ENCODE peak calls at places on chromosome 14, in eight cellular contexts. F, V, P, Q, W, H, D and E are unnamed samples.

GRCh38 chr14:58966991-58967390 is 221.5 kb upstream of the DAAM1 start:
- DNase-seq in W (no peak), H (no peak), D (no peak), V (no peak), P (no peak), Q (no peak), F (no peak), E (no peak)

GRCh38 chr14:102592969-102593840 is 756 bp downstream of the RCOR1 start:
- DNase-seq in P (peak; percentile 52), V (peak; percentile 75), W (peak; percentile 45), F (no peak), H (no peak), D (peak; percentile 72), Q (peak; percentile 50), E (peak; percentile 38)

GRCh38 chr14:38279556-38279955 is 23.7 kb upstream of the CLEC14A start:
- DNase-seq in D (no peak), W (no peak), Q (no peak), H (no peak), F (no peak), P (no peak), V (no peak), E (no peak)

GRCh38 chr14:34052658-34053014 is 101.8 kb upstream of the EGLN3 start:
- DNase-seq in P (no peak), D (peak; percentile 56), H (no peak), W (peak; percentile 68), F (no peak), V (no peak), Q (no peak), E (no peak)

GRCh38 chr14:88354358-88354757 is 31.1 kb upstream of the SPATA7 start:
- DNase-seq in H (no peak), P (no peak), V (no peak), Q (no peak), D (no peak), W (no peak), F (no peak), E (no peak)

GRCh38 chr14:75711134-75711795 is 50.2 kb downstream of the TTLL5 start:
- DNase-seq in Q (no peak), V (peak; percentile 45), W (peak; percentile 80), H (no peak), D (peak; percentile 77), P (peak; percentile 13), F (no peak), E (peak; percentile 4)

GRCh38 chr14:95156765-95157194 is 549 bp downstream of the DICER1 start:
- DNase-seq in Q (peak; percentile 36), V (peak; percentile 43), W (peak; percentile 42), P (peak; percentile 36), F (no peak), D (peak; percentile 61), H (no peak), E (peak; percentile 9)

GRCh38 chr14:94917041-94917600 is 147.2 kb upstream of the GSC start:
- DNase-seq in Q (no peak), P (no peak), W (no peak), D (no peak), H (no peak), V (no peak), F (no peak), E (no peak)

GRCh38 chr14:94390372-94391086 is 2.1 kb upstream of the SERPINA1 start:
- DNase-seq in H (no peak), V (no peak), Q (peak; percentile 86), D (no peak), P (no peak), W (peak; percentile 69), F (no peak), E (no peak)

GRCh38 chr14:99947695-99948094 is 117.5 kb upstream of the EVL start:
- DNase-seq in Q (no peak), P (no peak), H (no peak), V (no peak), D (no peak), W (peak; percentile 66), F (no peak), E (no peak)

GRCh38 chr14:58587271-58587670 is 50.5 kb upstream of the DACT1 start:
- DNase-seq in W (peak; percentile 81), P (no peak), Q (no peak), H (no peak), F (no peak), V (no peak), D (peak; percentile 42), E (no peak)

GRCh38 chr14:81509321-81509720 is 24.3 kb downstream of the SEL1L start:
- DNase-seq in Q (no peak), H (no peak), P (no peak), F (no peak), D (no peak), W (no peak), V (no peak), E (no peak)

GRCh38 chr14:100213587-100213955 is 25.4 kb upstream of the YY1 start:
- DNase-seq in P (no peak), D (no peak), W (no peak), V (no peak), Q (no peak), F (no peak), H (no peak), E (no peak)

GRCh38 chr14:89336338-89336737 is 80.7 kb downstream of the FOXN3 start:
- DNase-seq in P (no peak), H (no peak), F (no peak), W (no peak), D (no peak), V (no peak), Q (no peak), E (no peak)

GRCh38 chr14:74176404-74176788 is 62.9 kb upstream of the VSX2 start:
- DNase-seq in V (no peak), W (peak; percentile 50), D (no peak), F (no peak), H (no peak), P (no peak), Q (no peak), E (no peak)

GRCh38 chr14:28676481-28676880 is 90.1 kb upstream of the FOXG1 start:
- DNase-seq in H (no peak), F (no peak), Q (no peak), P (no peak), W (no peak), V (no peak), D (peak; percentile 69), E (no peak)

GRCh38 chr14:59679872-59680271 is 103.3 kb upstream of the CCDC175 start:
- DNase-seq in H (no peak), P (no peak), F (peak; percentile 75), W (no peak), D (no peak), V (no peak), Q (no peak), E (no peak)

GRCh38 chr14:92797935-92798653 is 4.0 kb downstream of the GOLGA5 start:
- DNase-seq in F (no peak), D (no peak), H (no peak), W (no peak), Q (no peak), P (no peak), V (no peak), E (no peak)

GRCh38 chr14:92800525-92800924 is 6.4 kb downstream of the GOLGA5 start:
- DNase-seq in P (no peak), F (no peak), W (no peak), D (no peak), V (no peak), Q (no peak), H (no peak), E (no peak)

GRCh38 chr14:92801917-92802316 is 7.8 kb downstream of the GOLGA5 start:
- DNase-seq in F (no peak), W (no peak), P (no peak), Q (no peak), H (no peak), V (no peak), D (no peak), E (no peak)

GRCh38 chr14:92798811-92799210 is 4.7 kb downstream of the GOLGA5 start:
- DNase-seq in D (no peak), V (no peak), H (no peak), P (no peak), W (no peak), F (no peak), Q (no peak), E (no peak)

GRCh38 chr14:92800012-92800411 is 5.9 kb downstream of the GOLGA5 start:
- DNase-seq in W (no peak), D (no peak), Q (no peak), V (no peak), P (no peak), F (no peak), H (no peak), E (no peak)
- TF ChIP-seq CTCF in W (no peak), D (no peak), Q (no peak), V (no peak), P (no peak), F (no peak), H (no peak), E (no peak)

DNA sequence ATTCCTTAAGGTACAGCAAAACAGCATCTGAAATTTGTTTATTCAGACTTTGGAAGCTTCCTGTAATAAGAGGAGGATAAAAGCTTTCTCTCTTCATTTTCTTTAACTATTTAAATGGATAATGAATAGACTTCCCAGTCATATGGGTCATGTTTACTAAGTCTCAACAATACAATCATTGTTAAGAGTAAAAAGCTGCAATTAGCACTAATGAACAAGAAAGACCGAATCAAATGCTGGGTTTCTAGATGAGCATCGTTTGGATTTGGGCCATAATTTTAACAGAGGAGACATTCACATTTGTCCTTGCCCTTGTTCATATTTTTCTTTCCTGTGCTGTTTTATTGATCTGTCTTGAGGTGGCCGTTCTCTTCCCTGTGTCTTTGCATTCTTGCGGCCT is 34.5 kb downstream of the ABHD12B start:
- DNase-seq in P (no peak), W (no peak), F (no peak), Q (no peak), D (no peak), V (no peak), H (no peak), E (no peak)
- TF ChIP-seq CTCF in P (no peak), W (no peak), F (no peak), Q (no peak), D (no peak), V (no peak), H (no peak), E (no peak)

GRCh38 chr14:68140111-68140741 is 320.6 kb downstream of the RAD51B start:
- DNase-seq in Q (peak; percentile 59), F (no peak), V (no peak), H (peak; percentile 25), W (peak; percentile 93), P (no peak), D (peak; percentile 97), E (no peak)
- TF ChIP-seq CTCF in Q (peak; percentile 19), F (no peak), V (no peak), H (no peak), W (no peak), P (no peak), D (no peak), E (no peak)

DNA sequence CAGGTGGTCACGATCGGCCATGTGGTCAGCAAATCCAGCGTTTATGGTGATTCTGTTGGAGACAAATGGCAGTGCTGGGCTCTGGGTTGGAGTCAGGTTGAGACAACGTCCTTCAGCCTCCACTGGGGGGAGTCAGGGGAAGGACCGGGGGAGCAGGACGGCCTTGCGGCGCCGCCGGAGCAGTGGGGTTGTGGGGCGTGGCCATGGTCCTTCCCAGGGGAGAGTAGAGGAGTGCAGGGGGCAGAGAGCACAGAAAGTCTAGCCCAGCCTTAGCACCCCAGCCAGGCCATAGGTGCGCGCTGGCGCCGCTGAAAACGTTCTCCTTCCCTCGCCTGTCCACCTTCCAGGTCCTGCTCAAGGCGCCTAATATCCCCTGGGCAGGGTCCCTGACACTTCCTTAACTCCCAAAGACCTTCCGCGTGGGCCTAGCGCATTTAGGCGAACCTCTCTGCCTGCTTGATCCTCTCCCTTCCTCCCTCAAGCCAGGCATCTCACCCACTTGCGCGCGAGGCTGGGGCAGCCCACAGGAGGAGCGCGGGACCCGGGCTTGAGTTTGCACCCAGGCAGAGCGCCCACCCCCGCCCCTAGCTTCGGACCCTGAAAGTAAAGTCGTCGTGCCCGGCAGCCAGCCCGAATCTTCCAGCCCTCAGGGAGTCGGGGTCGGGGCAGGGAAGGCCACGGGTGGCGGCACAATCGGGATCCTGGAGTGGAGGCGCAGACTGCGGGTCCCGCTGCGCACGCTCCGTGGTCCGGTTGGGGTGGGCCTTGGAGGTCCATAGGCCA is 3.1 kb upstream of the KIF26A start:
- DNase-seq in Q (no peak), W (peak; percentile 14), P (no peak), F (no peak), H (no peak), D (peak; percentile 16), V (no peak), E (peak; percentile 55)
- TF ChIP-seq CTCF in Q (no peak), W (peak; percentile 25), P (peak; percentile 51), F (no peak), H (no peak), D (no peak), V (no peak), E (peak; percentile 51)